ENCODE peak calls at places on chromosomes 13 and 19, in seven cellular contexts. One of them, this sample, is unnamed.

GRCh38 chr13:52405767-52406494 is at the start of gene THSD1:
- DNase-seq in activated CD4-positive, alpha-beta memory T cell treated with anti-CD3 and anti-CD28 coated beads for 36 hours: peak
- DNase-seq in effector memory CD4-positive, alpha-beta T cell: no peak
- DNase-seq in activated naive CD4-positive, alpha-beta T cell treated with anti-CD3 and anti-CD28 coated beads, Interleukin-2, amount 50 U/mL, for 16 hours: peak
- DNase-seq in brain microvascular endothelial cell: no peak
- DNase-seq in HS-5: no peak
- DNase-seq in lower lobe of right lung: peak
- DNase-seq in this sample: peak

GRCh38 chr13:49351871-49352270 is 92.0 kb downstream of the CAB39L start:
- DNase-seq in effector memory CD4-positive, alpha-beta T cell: no peak
- DNase-seq in HS-5: no peak
- DNase-seq in activated CD4-positive, alpha-beta memory T cell treated with anti-CD3 and anti-CD28 coated beads for 36 hours: no peak
- DNase-seq in activated naive CD4-positive, alpha-beta T cell treated with anti-CD3 and anti-CD28 coated beads, Interleukin-2, amount 50 U/mL, for 16 hours: no peak
- DNase-seq in brain microvascular endothelial cell: no peak
- DNase-seq in lower lobe of right lung: no peak
- DNase-seq in this sample: no peak

GRCh38 chr19:50633359-50633758 is 6.3 kb downstream of the SYT3 start:
- DNase-seq in effector memory CD4-positive, alpha-beta T cell: no peak
- DNase-seq in activated naive CD4-positive, alpha-beta T cell treated with anti-CD3 and anti-CD28 coated beads, Interleukin-2, amount 50 U/mL, for 16 hours: no peak
- DNase-seq in lower lobe of right lung: no peak
- DNase-seq in activated CD4-positive, alpha-beta memory T cell treated with anti-CD3 and anti-CD28 coated beads for 36 hours: no peak
- DNase-seq in HS-5: no peak
- DNase-seq in brain microvascular endothelial cell: no peak
- DNase-seq in this sample: no peak

GRCh38 chr13:102517959-102518358 is 78.8 kb upstream of the TPP2 start:
- DNase-seq in brain microvascular endothelial cell: no peak
- DNase-seq in HS-5: peak
- DNase-seq in lower lobe of right lung: no peak
- DNase-seq in activated CD4-positive, alpha-beta memory T cell treated with anti-CD3 and anti-CD28 coated beads for 36 hours: no peak
- DNase-seq in effector memory CD4-positive, alpha-beta T cell: no peak
- DNase-seq in activated naive CD4-positive, alpha-beta T cell treated with anti-CD3 and anti-CD28 coated beads, Interleukin-2, amount 50 U/mL, for 16 hours: no peak
- DNase-seq in this sample: no peak

GRCh38 chr13:30924726-30925125 is 7.7 kb upstream of the TEX26 start:
- DNase-seq in lower lobe of right lung: no peak
- DNase-seq in activated naive CD4-positive, alpha-beta T cell treated with anti-CD3 and anti-CD28 coated beads, Interleukin-2, amount 50 U/mL, for 16 hours: no peak
- DNase-seq in brain microvascular endothelial cell: no peak
- DNase-seq in effector memory CD4-positive, alpha-beta T cell: no peak
- DNase-seq in HS-5: no peak
- DNase-seq in activated CD4-positive, alpha-beta memory T cell treated with anti-CD3 and anti-CD28 coated beads for 36 hours: no peak
- DNase-seq in this sample: no peak

GRCh38 chr19:623974-624373 is 9.4 kb downstream of the POLRMT start:
- DNase-seq in activated naive CD4-positive, alpha-beta T cell treated with anti-CD3 and anti-CD28 coated beads, Interleukin-2, amount 50 U/mL, for 16 hours: no peak
- DNase-seq in effector memory CD4-positive, alpha-beta T cell: no peak
- DNase-seq in lower lobe of right lung: no peak
- DNase-seq in activated CD4-positive, alpha-beta memory T cell treated with anti-CD3 and anti-CD28 coated beads for 36 hours: no peak
- DNase-seq in brain microvascular endothelial cell: peak
- DNase-seq in HS-5: no peak
- DNase-seq in this sample: no peak

GRCh38 chr19:29302002-29302928 is 89.3 kb upstream of the UQCRFS1 start:
- DNase-seq in HS-5: no peak
- DNase-seq in effector memory CD4-positive, alpha-beta T cell: no peak
- DNase-seq in brain microvascular endothelial cell: no peak
- DNase-seq in activated CD4-positive, alpha-beta memory T cell treated with anti-CD3 and anti-CD28 coated beads for 36 hours: peak
- DNase-seq in activated naive CD4-positive, alpha-beta T cell treated with anti-CD3 and anti-CD28 coated beads, Interleukin-2, amount 50 U/mL, for 16 hours: no peak
- DNase-seq in lower lobe of right lung: no peak
- DNase-seq in this sample: no peak

GRCh38 chr13:102940143-102940542 is 94.3 kb downstream of the ERCC5 start:
- DNase-seq in brain microvascular endothelial cell: no peak
- DNase-seq in HS-5: no peak
- DNase-seq in activated CD4-positive, alpha-beta memory T cell treated with anti-CD3 and anti-CD28 coated beads for 36 hours: no peak
- DNase-seq in activated naive CD4-positive, alpha-beta T cell treated with anti-CD3 and anti-CD28 coated beads, Interleukin-2, amount 50 U/mL, for 16 hours: no peak
- DNase-seq in effector memory CD4-positive, alpha-beta T cell: no peak
- DNase-seq in lower lobe of right lung: no peak
- DNase-seq in this sample: no peak

GRCh38 chr13:100828226-100828625 is 153.6 kb upstream of the TMTC4 start:
- DNase-seq in brain microvascular endothelial cell: no peak
- DNase-seq in lower lobe of right lung: no peak
- DNase-seq in activated naive CD4-positive, alpha-beta T cell treated with anti-CD3 and anti-CD28 coated beads, Interleukin-2, amount 50 U/mL, for 16 hours: no peak
- DNase-seq in effector memory CD4-positive, alpha-beta T cell: no peak
- DNase-seq in HS-5: no peak
- DNase-seq in activated CD4-positive, alpha-beta memory T cell treated with anti-CD3 and anti-CD28 coated beads for 36 hours: no peak
- DNase-seq in this sample: no peak

GRCh38 chr13:51475727-51476521 is 23.1 kb upstream of the INTS6 start:
- DNase-seq in HS-5: no peak
- DNase-seq in effector memory CD4-positive, alpha-beta T cell: no peak
- DNase-seq in lower lobe of right lung: no peak
- DNase-seq in activated CD4-positive, alpha-beta memory T cell treated with anti-CD3 and anti-CD28 coated beads for 36 hours: no peak
- DNase-seq in activated naive CD4-positive, alpha-beta T cell treated with anti-CD3 and anti-CD28 coated beads, Interleukin-2, amount 50 U/mL, for 16 hours: no peak
- DNase-seq in brain microvascular endothelial cell: no peak
- DNase-seq in this sample: no peak

GRCh38 chr19:14056069-14056666 is 5.7 kb downstream of the PALM3 start:
- DNase-seq in brain microvascular endothelial cell: no peak
- DNase-seq in activated CD4-positive, alpha-beta memory T cell treated with anti-CD3 and anti-CD28 coated beads for 36 hours: no peak
- DNase-seq in HS-5: no peak
- DNase-seq in lower lobe of right lung: no peak
- DNase-seq in activated naive CD4-positive, alpha-beta T cell treated with anti-CD3 and anti-CD28 coated beads, Interleukin-2, amount 50 U/mL, for 16 hours: no peak
- DNase-seq in effector memory CD4-positive, alpha-beta T cell: no peak
- DNase-seq in this sample: no peak

GRCh38 chr13:89380101-89380500 is 1708.9 kb downstream of the SLITRK5 start:
- DNase-seq in lower lobe of right lung: no peak
- DNase-seq in brain microvascular endothelial cell: no peak
- DNase-seq in activated naive CD4-positive, alpha-beta T cell treated with anti-CD3 and anti-CD28 coated beads, Interleukin-2, amount 50 U/mL, for 16 hours: no peak
- DNase-seq in HS-5: no peak
- DNase-seq in effector memory CD4-positive, alpha-beta T cell: no peak
- DNase-seq in activated CD4-positive, alpha-beta memory T cell treated with anti-CD3 and anti-CD28 coated beads for 36 hours: no peak
- DNase-seq in this sample: peak

GRCh38 chr13:102555914-102556553 is 40.8 kb upstream of the TPP2 start:
- DNase-seq in brain microvascular endothelial cell: peak
- DNase-seq in effector memory CD4-positive, alpha-beta T cell: no peak
- DNase-seq in lower lobe of right lung: no peak
- DNase-seq in activated CD4-positive, alpha-beta memory T cell treated with anti-CD3 and anti-CD28 coated beads for 36 hours: no peak
- DNase-seq in activated naive CD4-positive, alpha-beta T cell treated with anti-CD3 and anti-CD28 coated beads, Interleukin-2, amount 50 U/mL, for 16 hours: no peak
- DNase-seq in HS-5: no peak
- DNase-seq in this sample: no peak

GRCh38 chr19:6242677-6243076 is 37.1 kb downstream of the MLLT1 start:
- DNase-seq in activated CD4-positive, alpha-beta memory T cell treated with anti-CD3 and anti-CD28 coated beads for 36 hours: no peak
- DNase-seq in brain microvascular endothelial cell: no peak
- DNase-seq in HS-5: no peak
- DNase-seq in lower lobe of right lung: peak
- DNase-seq in activated naive CD4-positive, alpha-beta T cell treated with anti-CD3 and anti-CD28 coated beads, Interleukin-2, amount 50 U/mL, for 16 hours: no peak
- DNase-seq in effector memory CD4-positive, alpha-beta T cell: no peak
- DNase-seq in this sample: no peak